ENCODE peak calls at places on chromosomes 6 and 20, in seven cellular contexts. X is H9, K is IMR-90, B is mesenchymal stem cell, F is neuronal stem cell, C is trophoblast cell, W is H1. M is an unnamed sample.

GRCh38 chr6:16243055-16243454 is 4.7 kb downstream of the GMPR start:
- DNase-seq in K (peak; percentile 87), C (peak; percentile 18), B (no peak), X (no peak), F (no peak), W (no peak), M (no peak)

GRCh38 chr6:9484686-9485085 is 930.2 kb downstream of the TFAP2A start:
- DNase-seq in X (no peak), K (peak; percentile 19), B (no peak), F (no peak), W (no peak), C (no peak), M (no peak)

GRCh38 chr6:103079867-103080266 is 1686.4 kb downstream of the GRIK2 start:
- DNase-seq in F (no peak), K (no peak), X (no peak), C (no peak), W (no peak), B (no peak), M (no peak)

GRCh38 chr6:167300902-167301425 is 9.8 kb downstream of the UNC93A start:
- DNase-seq in B (no peak), K (no peak), F (no peak), W (no peak), X (no peak), C (no peak), M (no peak)

GRCh38 chr6:83260577-83260976 is 67.4 kb downstream of the RWDD2A start:
- DNase-seq in W (no peak), K (no peak), B (no peak), C (no peak), F (no peak), X (no peak), M (no peak)

GRCh38 chr20:11128131-11128831 is 454.5 kb upstream of the JAG1 start:
- DNase-seq in B (no peak), F (no peak), K (peak; percentile 35), W (no peak), C (no peak), X (no peak), M (no peak)

GRCh38 chr20:8376940-8377339 is 244.9 kb downstream of the PLCB1 start:
- DNase-seq in B (no peak), F (no peak), K (no peak), W (no peak), C (no peak), X (no peak), M (peak; percentile 71)

GRCh38 chr6:133062077-133062476 is 179.1 kb upstream of the EYA4 start:
- DNase-seq in C (no peak), W (no peak), F (no peak), B (peak; percentile 39), X (no peak), K (peak; percentile 100), M (no peak)

GRCh38 chr6:15264902-15265761 is 19.3 kb downstream of the JARID2 start:
- DNase-seq in K (peak; percentile 79), C (no peak), F (peak; percentile 52), B (peak; percentile 72), X (no peak), W (no peak), M (no peak)

GRCh38 chr6:74768120-74768519 is 437.7 kb downstream of the COL12A1 start:
- DNase-seq in F (no peak), B (no peak), C (no peak), W (no peak), K (no peak), X (no peak), M (no peak)

GRCh38 chr20:362271-363254 is 15.7 kb downstream of the NRSN2 start:
- DNase-seq in W (no peak), C (peak; percentile 44), K (peak; percentile 83), B (peak; percentile 85), F (no peak), X (peak; percentile 50), M (peak; percentile 61)

GRCh38 chr6:47741807-47742206 is 40.0 kb upstream of the OPN5 start:
- DNase-seq in X (no peak), K (no peak), W (no peak), F (no peak), B (peak; percentile 15), C (no peak), M (no peak)

GRCh38 chr6:29656798-29657197 is at the start of gene MOG:
- DNase-seq in X (no peak), K (no peak), C (no peak), B (no peak), F (no peak), W (no peak), M (no peak)

GRCh38 chr6:53984163-53984562 is 127.1 kb upstream of the MLIP start:
- DNase-seq in K (peak; percentile 94), W (no peak), C (peak; percentile 28), X (no peak), F (no peak), B (peak; percentile 88), M (no peak)

GRCh38 chr6:12890171-12890790 is 173.7 kb downstream of the PHACTR1 start:
- DNase-seq in X (peak; percentile 45), B (no peak), C (no peak), W (peak; percentile 77), K (no peak), F (no peak), M (peak; percentile 53)

GRCh38 chr6:41040101-41040910 is 1.3 kb upstream of the UNC5CL start:
- DNase-seq in C (peak; percentile 36), F (no peak), X (no peak), B (peak; percentile 27), W (no peak), K (no peak), M (peak; percentile 49)

GRCh38 chr6:2381872-2382661 is 136.7 kb upstream of the GMDS start:
- DNase-seq in K (no peak), W (no peak), F (no peak), B (no peak), X (no peak), C (no peak), M (no peak)

GRCh38 chr6:131443514-131443913 is 129.5 kb upstream of the ARG1 start:
- DNase-seq in X (no peak), W (no peak), C (no peak), F (no peak), K (no peak), B (no peak), M (no peak)

GRCh38 chr6:14857501-14857900 is 388.4 kb upstream of the JARID2 start:
- DNase-seq in X (no peak), B (no peak), C (no peak), F (no peak), W (no peak), K (no peak), M (no peak)

GRCh38 chr20:22472386-22472785 is 112.0 kb downstream of the FOXA2 start:
- DNase-seq in F (no peak), B (no peak), K (no peak), X (peak; percentile 58), C (no peak), W (no peak), M (peak; percentile 35)

GRCh38 chr6:30857537-30857936 is 26.8 kb upstream of the DDR1 start:
- DNase-seq in B (no peak), F (no peak), X (no peak), K (no peak), W (no peak), C (no peak), M (no peak)

GRCh38 chr6:26553264-26553738 is 15.1 kb downstream of the HMGN4 start:
- DNase-seq in K (peak; percentile 75), X (peak; percentile 76), C (peak; percentile 57), F (peak; percentile 73), W (peak; percentile 93), B (peak; percentile 81), M (peak; percentile 78)

GRCh38 chr20:420721-421574 is 12.8 kb downstream of the RBCK1 start:
- DNase-seq in B (no peak), C (no peak), X (peak; percentile 49), F (no peak), K (no peak), W (peak; percentile 67), M (no peak)

GRCh38 chr6:156028310-156029131 is 572.9 kb upstream of the NOX3 start:
- DNase-seq in K (no peak), W (no peak), F (no peak), X (no peak), C (no peak), B (peak; percentile 52), M (no peak)

GRCh38 chr6:87945181-87945580 is 102.5 kb upstream of the SPACA1 start:
- DNase-seq in B (no peak), X (no peak), W (no peak), C (no peak), K (no peak), F (no peak), M (no peak)

GRCh38 chr6:56370591-56371198 is 123.3 kb upstream of the COL21A1 start:
- DNase-seq in C (no peak), K (peak; percentile 87), F (no peak), B (peak; percentile 88), W (no peak), X (no peak), M (no peak)

GRCh38 chr20:39310363-39311037 is 348.4 kb downstream of the DHX35 start:
- DNase-seq in K (no peak), W (no peak), B (no peak), X (peak; percentile 43), C (no peak), F (no peak), M (no peak)
- H3K4me1 ChIP-seq in K (no peaks in the 10 kb centered on the region), W (peaks cover 9% of the 10 kb centered on the region), B (no peaks in the 10 kb centered on the region), X (peaks cover 6% of the 10 kb centered on the region), C (no peaks in the 10 kb centered on the region), F (no peaks in the 10 kb centered on the region), M (no peaks in the 10 kb centered on the region)

GRCh38 chr6:162271922-162272321 is 455.6 kb downstream of the PRKN start:
- DNase-seq in B (no peak), F (peak; percentile 9), X (no peak), K (no peak), C (no peak), W (no peak), M (peak; percentile 33)
- H2BK5ac ChIP-seq in B (no peak overlapping the region), F (no peak overlapping the region), X (no peak overlapping the region), K (no peak overlapping the region), C (no peak overlapping the region), W (no peak overlapping the region), M (no peak overlapping the region)

GRCh38 chr20:49279677-49280462 is 2.0 kb upstream of the ZNFX1 start:
- DNase-seq in X (no peak), W (no peak), K (no peak), F (no peak), B (peak; percentile 22), C (no peak), M (peak; percentile 28)
- H3K4me1 ChIP-seq in X (no peaks in the 10 kb centered on the region), W (peaks cover 10% of the 10 kb centered on the region), K (peaks cover 9% of the 10 kb centered on the region), F (no peaks in the 10 kb centered on the region), B (peaks cover 15% of the 10 kb centered on the region), C (peaks cover 16% of the 10 kb centered on the region), M (no peaks in the 10 kb centered on the region)

DNA sequence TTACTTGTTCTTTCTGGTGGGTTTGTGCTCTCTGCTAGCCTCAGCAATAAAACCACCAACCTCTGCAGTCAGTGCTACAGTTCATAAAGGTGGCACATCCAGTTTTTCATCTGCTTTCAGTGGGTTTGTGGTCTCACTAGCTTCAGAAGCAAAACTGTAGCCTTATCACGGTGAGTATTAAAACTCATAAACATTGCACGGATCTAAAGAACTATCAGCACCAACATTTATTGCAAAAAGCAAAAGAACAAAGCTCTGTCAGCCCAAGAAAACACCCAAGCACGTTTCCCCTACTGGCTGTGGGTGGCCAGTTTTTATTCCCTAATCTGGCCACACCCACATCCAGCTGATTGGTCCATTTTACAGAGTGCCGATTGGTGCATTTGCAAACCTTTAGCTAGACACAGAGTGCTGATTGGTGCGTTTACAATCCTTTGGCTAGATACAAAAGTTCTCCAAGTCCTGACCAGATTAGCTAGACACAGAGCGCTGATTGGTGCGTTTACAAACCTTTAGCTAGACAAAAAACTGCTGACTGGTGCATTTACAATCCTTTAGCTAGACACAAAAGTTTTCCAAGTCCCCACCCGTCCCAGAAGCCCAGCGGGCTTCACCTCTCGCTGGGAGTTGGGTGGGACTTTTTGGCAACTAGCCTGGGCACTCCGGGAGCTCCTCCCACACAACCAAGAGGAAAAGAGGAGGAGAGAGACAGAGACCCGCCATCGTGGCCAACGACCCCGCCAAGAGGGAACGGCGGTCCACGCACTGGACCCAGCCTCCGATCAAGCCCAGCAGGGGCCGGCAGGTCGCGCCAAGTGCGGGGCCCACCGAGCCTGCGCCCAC is 3.3 kb upstream of the TMEM14C start:
- DNase-seq in K (no peak), W (no peak), X (no peak), F (no peak), B (no peak), C (no peak), M (no peak)
- H2BK5ac ChIP-seq in K (peak overlapping the region; percentile 88), W (peak overlapping the region; percentile 72), X (no peak overlapping the region), F (no peak overlapping the region), B (no peak overlapping the region), C (no peak overlapping the region), M (no peak overlapping the region)